ENCODE peak calls at places on chromosomes 1 and 21, in five cellular contexts. One of them, this sample, is unnamed. For H3K27me3, the result is how much of the 10 kb centered on the place peaks cover.

GRCh38 chr1:230857077-230857476 is 11.2 kb downstream of the C1orf198 start:
- DNase-seq in GM23338: no peak
- DNase-seq in hepatocyte: no peak
- DNase-seq in neural progenitor cell: no peak
- DNase-seq in HCT116: no peak
- DNase-seq in this sample: no peak

GRCh38 chr1:76870037-76870436 is 2.8 kb downstream of the ST6GALNAC5 start:
- DNase-seq in neural progenitor cell: no peak
- DNase-seq in hepatocyte: no peak
- DNase-seq in GM23338: no peak
- DNase-seq in HCT116: no peak
- DNase-seq in this sample: no peak

GRCh38 chr1:50098490-50099109 is 10.1 kb upstream of the ELAVL4 start:
- DNase-seq in hepatocyte: no peak
- DNase-seq in neural progenitor cell: no peak
- DNase-seq in HCT116: no peak
- DNase-seq in GM23338: no peak
- DNase-seq in this sample: no peak

GRCh38 chr1:198153103-198153502 is 3.7 kb upstream of the NEK7 start:
- DNase-seq in neural progenitor cell: no peak
- DNase-seq in GM23338: no peak
- DNase-seq in HCT116: no peak
- DNase-seq in hepatocyte: no peak
- DNase-seq in this sample: peak

GRCh38 chr1:108082741-108083562 is 117.2 kb downstream of the SLC25A24 start:
- DNase-seq in HCT116: no peak
- DNase-seq in hepatocyte: no peak
- DNase-seq in neural progenitor cell: peak
- DNase-seq in GM23338: peak
- DNase-seq in this sample: no peak

GRCh38 chr1:186841599-186841998 is 12.8 kb downstream of the PLA2G4A start:
- DNase-seq in hepatocyte: no peak
- DNase-seq in GM23338: peak
- DNase-seq in neural progenitor cell: no peak
- DNase-seq in HCT116: no peak
- DNase-seq in this sample: peak

GRCh38 chr21:34722684-34723300 is 54.0 kb downstream of the CLIC6 start:
- DNase-seq in hepatocyte: no peak
- DNase-seq in neural progenitor cell: peak
- DNase-seq in GM23338: peak
- DNase-seq in HCT116: no peak
- DNase-seq in this sample: no peak

GRCh38 chr1:176717052-176717754 is 254.2 kb downstream of the PAPPA2 start:
- DNase-seq in GM23338: peak
- DNase-seq in hepatocyte: no peak
- DNase-seq in neural progenitor cell: no peak
- DNase-seq in HCT116: no peak
- DNase-seq in this sample: no peak

GRCh38 chr1:205325334-205325884 is 3.9 kb upstream of the NUAK2 start:
- DNase-seq in hepatocyte: peak
- DNase-seq in neural progenitor cell: peak
- DNase-seq in HCT116: peak
- DNase-seq in GM23338: peak
- DNase-seq in this sample: peak

DNA sequence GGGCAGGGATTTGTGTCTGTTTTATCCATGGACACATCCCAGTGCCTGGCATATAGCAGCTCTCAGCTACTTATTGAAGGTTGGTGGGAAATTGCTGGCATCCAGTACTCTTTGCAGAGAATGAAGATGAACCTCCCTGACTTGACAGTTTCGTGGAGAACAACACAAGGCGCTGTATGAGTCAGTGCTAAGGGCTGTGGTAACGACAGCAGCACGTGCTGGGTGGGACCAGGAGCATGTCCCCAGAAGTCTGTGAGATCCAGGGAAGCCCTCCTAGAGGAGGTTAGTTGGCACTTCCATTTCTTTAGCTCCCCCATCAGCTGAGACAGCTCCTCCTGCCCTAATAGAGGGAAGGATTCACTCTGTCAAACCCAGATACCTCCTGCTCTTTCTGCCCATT is 25.9 kb upstream of the IL19 start:
- DNase-seq in hepatocyte: no peak
- DNase-seq in HCT116: no peak
- DNase-seq in neural progenitor cell: no peak
- DNase-seq in GM23338: no peak
- DNase-seq in this sample: peak
- TF ChIP-seq EZH2phosphoT487 in hepatocyte: no peak
- TF ChIP-seq EZH2phosphoT487 in HCT116: no peak
- TF ChIP-seq EZH2phosphoT487 in neural progenitor cell: no peak
- TF ChIP-seq EZH2phosphoT487 in GM23338: no peak
- TF ChIP-seq EZH2phosphoT487 in this sample: no peak

DNA sequence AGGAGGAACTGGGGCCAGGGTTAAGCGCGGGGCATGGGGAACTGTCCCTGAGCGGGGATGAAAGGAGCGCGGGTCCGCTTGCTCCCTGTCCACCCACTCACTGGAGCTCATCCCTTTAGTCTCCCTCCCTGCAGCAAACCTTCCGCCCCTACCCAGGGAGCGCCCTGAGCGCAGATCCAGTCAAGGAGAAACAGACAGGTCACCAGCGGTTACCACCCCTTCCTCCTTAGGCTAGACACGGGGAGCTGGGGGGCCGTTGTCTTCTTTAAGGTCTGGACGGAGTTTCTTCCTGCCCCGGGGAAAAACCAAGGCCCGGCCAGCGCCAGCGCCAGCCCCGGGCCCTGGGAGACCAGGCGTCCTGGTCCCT is 966 bp downstream of the WNT4 start:
- DNase-seq in hepatocyte: peak
- DNase-seq in HCT116: no peak
- DNase-seq in GM23338: peak
- DNase-seq in neural progenitor cell: peak
- DNase-seq in this sample: peak
- TF ChIP-seq EZH2 in hepatocyte: no peak
- TF ChIP-seq EZH2 in HCT116: no peak
- TF ChIP-seq EZH2 in GM23338: peak
- TF ChIP-seq EZH2 in neural progenitor cell: peak
- TF ChIP-seq EZH2 in this sample: no peak

GRCh38 chr21:36856643-36857042 is 109.8 kb downstream of the HLCS start:
- DNase-seq in HCT116: no peak
- DNase-seq in GM23338: no peak
- DNase-seq in hepatocyte: no peak
- DNase-seq in neural progenitor cell: no peak
- DNase-seq in this sample: no peak

GRCh38 chr21:36860736-36861594 is 105.5 kb downstream of the HLCS start:
- DNase-seq in HCT116: no peak
- DNase-seq in GM23338: no peak
- DNase-seq in hepatocyte: peak
- DNase-seq in neural progenitor cell: no peak
- DNase-seq in this sample: peak

GRCh38 chr21:36859744-36860501 is 106.5 kb downstream of the HLCS start:
- DNase-seq in GM23338: peak
- DNase-seq in hepatocyte: peak
- DNase-seq in HCT116: no peak
- DNase-seq in neural progenitor cell: no peak
- DNase-seq in this sample: peak

GRCh38 chr21:36861595-36861883 is 104.9 kb downstream of the HLCS start:
- DNase-seq in GM23338: no peak
- DNase-seq in neural progenitor cell: no peak
- DNase-seq in HCT116: no peak
- DNase-seq in hepatocyte: no peak
- DNase-seq in this sample: no peak

DNA sequence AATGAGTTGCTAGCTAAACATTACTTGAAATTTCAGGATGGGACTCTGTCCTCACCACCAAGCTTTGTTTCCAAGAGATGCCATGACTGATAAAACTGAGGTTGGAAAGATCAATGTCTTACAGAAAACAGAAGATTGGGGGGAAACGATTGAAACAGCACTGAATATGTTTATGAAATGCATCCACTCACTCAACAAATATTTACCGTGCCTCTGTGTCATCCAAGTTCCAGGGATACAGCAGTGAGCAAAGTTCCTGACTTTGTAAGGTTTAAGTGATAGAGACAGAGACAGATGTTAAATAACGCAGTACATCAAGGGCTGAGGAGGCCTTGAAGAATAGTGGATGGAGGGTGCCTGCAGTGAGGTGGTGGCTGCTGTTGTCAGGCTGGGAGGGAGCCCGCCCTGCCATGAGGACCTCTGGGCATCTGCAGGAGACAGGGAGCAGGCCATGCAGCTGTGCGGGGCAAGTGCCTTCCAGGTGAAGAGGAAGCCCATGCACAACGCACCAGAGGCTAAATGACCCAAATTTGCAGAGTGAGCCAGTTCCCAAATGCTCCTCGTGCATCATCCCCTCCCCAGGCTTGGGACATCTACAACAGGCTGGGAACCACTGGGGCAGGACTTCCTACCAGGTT is 108.0 kb downstream of the HLCS start:
- DNase-seq in GM23338: no peak
- DNase-seq in HCT116: no peak
- DNase-seq in hepatocyte: no peak
- DNase-seq in neural progenitor cell: no peak
- DNase-seq in this sample: peak
- H3K27me3 ChIP-seq in GM23338: under half
- H3K27me3 ChIP-seq in HCT116: under half
- H3K27me3 ChIP-seq in hepatocyte: under half
- H3K27me3 ChIP-seq in neural progenitor cell: under half
- H3K27me3 ChIP-seq in this sample: under half

GRCh38 chr1:111030590-111030989 is 66.9 kb upstream of the LRIF1 start:
- DNase-seq in HCT116: peak
- DNase-seq in GM23338: peak
- DNase-seq in hepatocyte: peak
- DNase-seq in neural progenitor cell: peak
- DNase-seq in this sample: peak

GRCh38 chr1:111032295-111032897 is 68.7 kb upstream of the LRIF1 start:
- DNase-seq in neural progenitor cell: peak
- DNase-seq in GM23338: peak
- DNase-seq in hepatocyte: peak
- DNase-seq in HCT116: peak
- DNase-seq in this sample: peak
- TF ChIP-seq EZH2phosphoT487 in neural progenitor cell: no peak
- TF ChIP-seq EZH2phosphoT487 in GM23338: no peak
- TF ChIP-seq EZH2phosphoT487 in hepatocyte: no peak
- TF ChIP-seq EZH2phosphoT487 in HCT116: no peak
- TF ChIP-seq EZH2phosphoT487 in this sample: no peak

GRCh38 chr1:3651011-3651938 is 1.0 kb upstream of the TP73 start:
- DNase-seq in HCT116: no peak
- DNase-seq in neural progenitor cell: peak
- DNase-seq in GM23338: peak
- DNase-seq in hepatocyte: no peak
- DNase-seq in this sample: peak

GRCh38 chr1:3654549-3655281 is 2.4 kb downstream of the TP73 start:
- DNase-seq in GM23338: no peak
- DNase-seq in HCT116: no peak
- DNase-seq in neural progenitor cell: no peak
- DNase-seq in hepatocyte: no peak
- DNase-seq in this sample: no peak

GRCh38 chr1:3651939-3652537 is at the start of gene TP73:
- DNase-seq in GM23338: peak
- DNase-seq in HCT116: peak
- DNase-seq in hepatocyte: peak
- DNase-seq in neural progenitor cell: peak
- DNase-seq in this sample: peak

GRCh38 chr1:3653286-3653618 is 936 bp downstream of the TP73 start:
- DNase-seq in hepatocyte: no peak
- DNase-seq in GM23338: no peak
- DNase-seq in HCT116: no peak
- DNase-seq in neural progenitor cell: no peak
- DNase-seq in this sample: no peak

DNA sequence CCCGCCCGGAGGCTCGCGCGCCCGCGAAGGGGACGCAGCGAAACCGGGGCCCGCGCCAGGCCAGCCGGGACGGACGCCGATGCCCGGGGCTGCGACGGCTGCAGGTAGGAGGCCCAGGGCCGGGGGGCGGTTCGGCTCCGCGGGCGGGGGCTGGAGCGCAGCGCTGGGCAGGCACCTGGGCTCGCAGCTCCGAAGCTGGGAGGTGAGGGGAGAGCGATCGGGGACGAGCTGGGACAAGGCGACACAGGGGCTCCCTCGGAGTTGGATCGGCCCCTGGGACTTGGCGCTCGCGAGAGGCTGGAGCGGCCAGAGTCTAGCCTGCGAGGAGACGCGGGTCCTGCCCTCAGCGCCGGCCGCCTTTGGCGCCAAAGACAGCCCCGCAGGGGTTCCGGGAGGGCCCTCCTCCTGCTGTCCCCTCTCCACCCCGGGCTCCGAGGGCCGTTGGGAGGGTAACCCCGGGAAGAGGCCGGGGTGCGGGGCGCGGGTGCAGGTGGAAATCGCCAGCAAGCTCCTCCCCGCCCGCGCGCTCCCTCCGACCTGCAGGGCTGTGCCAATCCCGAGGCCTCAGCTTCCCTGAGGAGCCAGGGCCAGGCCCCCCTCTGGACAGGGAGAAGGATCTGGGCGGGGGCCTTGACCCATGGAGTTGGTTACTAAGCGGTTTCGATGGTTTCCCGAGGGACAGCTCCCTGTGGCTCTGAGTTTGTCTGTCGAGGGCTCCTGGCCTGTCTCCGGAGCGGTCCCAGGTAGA is 396 bp downstream of the TP73 start:
- DNase-seq in hepatocyte: no peak
- DNase-seq in GM23338: peak
- DNase-seq in HCT116: peak
- DNase-seq in neural progenitor cell: peak
- DNase-seq in this sample: no peak
- TF ChIP-seq EZH2 in hepatocyte: no peak
- TF ChIP-seq EZH2 in GM23338: peak
- TF ChIP-seq EZH2 in HCT116: no peak
- TF ChIP-seq EZH2 in neural progenitor cell: peak
- TF ChIP-seq EZH2 in this sample: peak

DNA sequence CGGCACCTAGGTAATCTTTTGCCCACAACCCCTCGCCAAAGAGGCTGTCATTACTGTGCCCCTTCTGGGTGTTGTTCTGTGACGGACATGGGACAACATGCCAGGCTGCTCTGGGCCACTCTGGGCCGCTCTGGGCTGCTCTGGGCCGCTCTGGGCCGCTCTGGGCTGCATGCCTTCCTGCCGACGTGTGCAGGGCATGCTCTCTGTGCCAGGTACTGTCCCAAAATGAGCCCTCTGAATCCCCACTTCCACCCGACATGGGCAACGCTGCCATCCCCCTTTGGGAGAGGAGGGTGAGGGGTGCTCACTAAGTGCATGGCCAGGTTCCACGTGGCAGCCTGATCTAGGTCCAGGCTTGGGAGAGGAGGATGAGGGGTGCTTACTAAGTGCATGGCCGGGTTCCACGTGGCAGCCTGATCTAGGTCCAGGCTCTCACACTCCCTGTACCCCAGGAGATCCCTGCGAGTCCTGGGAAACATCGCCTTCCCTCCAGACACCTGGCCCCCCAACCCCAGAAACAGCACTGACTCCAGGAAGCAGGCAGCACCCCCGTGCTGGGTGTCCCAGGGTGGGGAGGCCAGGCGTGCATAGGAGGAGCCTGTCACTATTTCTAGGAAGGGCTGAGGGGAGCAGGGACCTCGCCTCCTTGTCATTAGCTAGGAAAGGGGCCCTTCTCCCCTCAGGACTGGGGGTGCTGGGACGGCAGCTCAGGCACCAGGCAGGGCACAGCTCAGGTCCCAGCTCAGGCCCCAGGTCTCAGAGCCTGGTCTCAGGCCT is 16.5 kb downstream of the TTC34 start:
- DNase-seq in GM23338: no peak
- DNase-seq in hepatocyte: no peak
- DNase-seq in HCT116: no peak
- DNase-seq in neural progenitor cell: no peak
- DNase-seq in this sample: no peak
- H3K27me3 ChIP-seq in GM23338: under half
- H3K27me3 ChIP-seq in hepatocyte: under half
- H3K27me3 ChIP-seq in HCT116: under half
- H3K27me3 ChIP-seq in neural progenitor cell: under half
- H3K27me3 ChIP-seq in this sample: under half

This sample was measured in GM23248.